ENCODE peak calls at places on chromosomes 11 and 22, in five cellular contexts. R is GM23248, P is endodermal cell, Y is kidney, G is keratinocyte. U is an unnamed sample.

GRCh38 chr11:86517557-86517956 is 142.9 kb downstream of the CCDC81 start:
- DNase-seq in R (no peak), P (no peak), Y (no peak), G (no peak), U (no peak)

GRCh38 chr11:26987205-26987604 is 6.7 kb upstream of the FIBIN start:
- DNase-seq in R (no peak), P (no peak), Y (no peak), G (no peak), U (no peak)

GRCh38 chr11:76669901-76670474 is 559 bp downstream of the LRRC32 start:
- DNase-seq in R (peak), P (peak), Y (peak), G (no peak), U (peak)

GRCh38 chr22:45007946-45008852 is 1.6 kb downstream of the PHF21B start:
- DNase-seq in R (peak), P (peak), Y (peak), G (no peak), U (no peak)

GRCh38 chr22:26324150-26324549 is 104.9 kb upstream of the ASPHD2 start:
- DNase-seq in R (no peak), P (no peak), Y (no peak), G (no peak), U (no peak)

GRCh38 chr11:103499710-103500340 is 390.6 kb downstream of the DYNC2H1 start:
- DNase-seq in R (peak), P (no peak), Y (no peak), G (no peak), U (no peak)

GRCh38 chr11:20000393-20001134 is 159.7 kb downstream of the DBX1 start:
- DNase-seq in R (no peak), P (peak), Y (no peak), G (no peak), U (no peak)

GRCh38 chr11:47413351-47413750 is 5.0 kb downstream of the SLC39A13 start:
- DNase-seq in R (no peak), P (no peak), Y (peak), G (no peak), U (no peak)

GRCh38 chr11:6323291-6323905 is 3.1 kb upstream of the CAVIN3 start:
- DNase-seq in R (no peak), P (peak), Y (no peak), G (no peak), U (no peak)

GRCh38 chr11:75195164-75195962 is 44.5 kb downstream of the SLCO2B1 start:
- DNase-seq in R (no peak), P (peak), Y (no peak), G (no peak), U (peak)

GRCh38 chr11:17414317-17414737 is 25.9 kb upstream of the KCNJ11 start:
- DNase-seq in R (no peak), P (no peak), Y (no peak), G (no peak), U (peak)

GRCh38 chr11:114354076-114354475 is 46.2 kb downstream of the C11orf71 start:
- DNase-seq in R (peak), P (no peak), Y (no peak), G (peak), U (no peak)

GRCh38 chr11:111308140-111308539 is 9.8 kb downstream of the POU2AF3 start:
- DNase-seq in R (no peak), P (no peak), Y (no peak), G (no peak), U (peak)

GRCh38 chr11:128830836-128831780 is 36.0 kb downstream of the KCNJ1 start:
- DNase-seq in R (peak), P (peak), Y (peak), G (no peak), U (peak)

GRCh38 chr11:118574636-118575035 is 2.4 kb downstream of the ARCN1 start:
- DNase-seq in R (no peak), P (no peak), Y (no peak), G (no peak), U (no peak)
- H3K9ac ChIP-seq in R (peak), P (no peak), Y (no peak), G (no peak), U (no peak)

GRCh38 chr11:65183201-65183891 is 1.6 kb downstream of the CAPN1 start:
- DNase-seq in R (no peak), P (peak), Y (peak), G (peak), U (peak)
- H3K9ac ChIP-seq in R (peak), P (peak), Y (peak), G (peak), U (peak)

GRCh38 chr11:2885676-2886081 is at the start of gene CDKN1C:
- DNase-seq in R (peak), P (peak), Y (peak), G (no peak), U (peak)

GRCh38 chr11:2885017-2885675 is 429 bp downstream of the CDKN1C start:
- DNase-seq in R (peak), P (peak), Y (peak), G (no peak), U (peak)

GRCh38 chr11:2883717-2884423 is 1.7 kb downstream of the CDKN1C start:
- DNase-seq in R (peak), P (peak), Y (no peak), G (no peak), U (no peak)

GRCh38 chr11:2882681-2883110 is 2.9 kb downstream of the CDKN1C start:
- DNase-seq in R (no peak), P (no peak), Y (no peak), G (no peak), U (no peak)

DNA sequence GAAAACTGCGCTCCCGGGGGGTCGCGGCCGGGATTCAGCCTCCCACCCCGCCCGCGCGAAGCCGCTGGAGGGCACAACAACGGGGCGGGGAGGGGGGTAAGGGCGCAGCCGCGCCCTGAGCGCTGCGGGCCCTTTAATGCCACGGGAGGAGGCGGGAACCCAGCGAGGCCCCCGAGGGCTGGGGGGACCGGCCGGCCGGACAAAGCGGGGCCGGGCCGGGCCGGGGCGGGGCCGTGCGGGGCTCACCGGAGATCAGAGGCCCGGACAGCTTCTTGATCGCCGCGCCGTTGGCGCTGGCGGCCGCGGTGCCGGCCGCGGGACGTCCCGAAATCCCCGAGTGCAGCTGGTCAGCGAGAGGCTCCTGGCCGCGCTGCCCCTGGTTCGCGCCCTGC is 1.2 kb downstream of the CDKN1C start:
- DNase-seq in R (peak), P (peak), Y (peak), G (no peak), U (no peak)
- H3K9ac ChIP-seq in R (peak), P (peak), Y (no peak), G (no peak), U (peak)

GRCh38 chr11:63843042-63843441 is 4.1 kb downstream of the MARK2 start:
- DNase-seq in R (peak), P (no peak), Y (no peak), G (no peak), U (no peak)
- H3K9ac ChIP-seq in R (peak), P (no peak), Y (no peak), G (no peak), U (no peak)

DNA sequence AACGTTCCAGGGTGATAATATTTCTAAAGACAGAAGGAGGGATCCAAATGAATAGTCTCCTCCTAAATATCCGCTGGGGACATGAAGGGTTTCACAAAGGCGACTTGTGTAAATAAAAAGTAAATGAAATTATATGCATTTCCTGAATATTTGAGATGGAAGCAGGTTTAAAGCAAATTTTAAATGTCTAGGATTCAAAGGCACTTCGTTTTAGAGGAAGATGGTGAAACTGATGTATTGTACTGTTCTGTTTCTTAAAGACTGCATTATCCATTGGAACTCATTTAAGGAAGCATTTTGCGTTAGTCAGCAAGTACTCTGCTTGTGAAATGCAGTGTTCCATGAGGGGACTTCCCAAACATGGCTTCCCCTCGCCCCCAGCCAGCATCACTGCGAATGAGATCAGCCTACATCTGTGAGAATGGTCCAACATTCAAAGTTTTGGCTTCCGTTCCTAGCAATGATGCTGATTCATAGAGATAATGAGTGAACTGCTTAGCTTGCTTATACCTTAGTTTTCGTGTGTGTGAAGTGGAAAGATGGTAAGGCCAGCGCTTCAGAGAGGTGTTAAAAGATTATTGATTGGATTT is 1.5 kb downstream of the RAB39A start:
- DNase-seq in R (no peak), P (peak), Y (no peak), G (no peak), U (no peak)
- H3K9ac ChIP-seq in R (no peak), P (peak), Y (no peak), G (no peak), U (no peak)

GRCh38 chr11:64846998-64847666 is 2.7 kb upstream of the CDC42BPG start:
- DNase-seq in R (peak), P (peak), Y (peak), G (peak), U (peak)
- H3K9ac ChIP-seq in R (peak), P (no peak), Y (no peak), G (no peak), U (peak)

GRCh38 chr11:34340653-34341052 is 17.2 kb downstream of the ABTB2 start:
- DNase-seq in R (no peak), P (no peak), Y (no peak), G (no peak), U (no peak)
- H3K9ac ChIP-seq in R (no peak), P (no peak), Y (no peak), G (no peak), U (no peak)

GRCh38 chr22:23533328-23533762 is 46.7 kb downstream of the IGLL1 start:
- DNase-seq in R (peak), P (peak), Y (peak), G (no peak), U (no peak)

GRCh38 chr22:23534201-23534850 is 45.8 kb downstream of the IGLL1 start:
- DNase-seq in R (no peak), P (no peak), Y (peak), G (no peak), U (no peak)

GRCh38 chr22:23536821-23537345 is 43.2 kb downstream of the IGLL1 start:
- DNase-seq in R (no peak), P (peak), Y (no peak), G (no peak), U (no peak)

GRCh38 chr22:23533771-23534191 is 46.3 kb downstream of the IGLL1 start:
- DNase-seq in R (no peak), P (peak), Y (peak), G (no peak), U (peak)

GRCh38 chr22:23534851-23535717 is 45.0 kb downstream of the IGLL1 start:
- DNase-seq in R (no peak), P (peak), Y (peak), G (no peak), U (no peak)
- H3K9ac ChIP-seq in R (no peak), P (no peak), Y (no peak), G (no peak), U (peak)

GRCh38 chr11:125890447-125891100 is 3.1 kb downstream of the HYLS1 start:
- DNase-seq in R (peak), P (no peak), Y (no peak), G (no peak), U (no peak)

GRCh38 chr11:125886997-125887372 is 483 bp upstream of the HYLS1 start:
- DNase-seq in R (peak), P (peak), Y (peak), G (no peak), U (peak)

GRCh38 chr11:125883375-125883774 is 4.1 kb upstream of the HYLS1 start:
- DNase-seq in R (no peak), P (no peak), Y (no peak), G (no peak), U (no peak)

GRCh38 chr11:125892071-125892470 is 4.6 kb downstream of the HYLS1 start:
- DNase-seq in R (peak), P (no peak), Y (no peak), G (no peak), U (no peak)

DNA sequence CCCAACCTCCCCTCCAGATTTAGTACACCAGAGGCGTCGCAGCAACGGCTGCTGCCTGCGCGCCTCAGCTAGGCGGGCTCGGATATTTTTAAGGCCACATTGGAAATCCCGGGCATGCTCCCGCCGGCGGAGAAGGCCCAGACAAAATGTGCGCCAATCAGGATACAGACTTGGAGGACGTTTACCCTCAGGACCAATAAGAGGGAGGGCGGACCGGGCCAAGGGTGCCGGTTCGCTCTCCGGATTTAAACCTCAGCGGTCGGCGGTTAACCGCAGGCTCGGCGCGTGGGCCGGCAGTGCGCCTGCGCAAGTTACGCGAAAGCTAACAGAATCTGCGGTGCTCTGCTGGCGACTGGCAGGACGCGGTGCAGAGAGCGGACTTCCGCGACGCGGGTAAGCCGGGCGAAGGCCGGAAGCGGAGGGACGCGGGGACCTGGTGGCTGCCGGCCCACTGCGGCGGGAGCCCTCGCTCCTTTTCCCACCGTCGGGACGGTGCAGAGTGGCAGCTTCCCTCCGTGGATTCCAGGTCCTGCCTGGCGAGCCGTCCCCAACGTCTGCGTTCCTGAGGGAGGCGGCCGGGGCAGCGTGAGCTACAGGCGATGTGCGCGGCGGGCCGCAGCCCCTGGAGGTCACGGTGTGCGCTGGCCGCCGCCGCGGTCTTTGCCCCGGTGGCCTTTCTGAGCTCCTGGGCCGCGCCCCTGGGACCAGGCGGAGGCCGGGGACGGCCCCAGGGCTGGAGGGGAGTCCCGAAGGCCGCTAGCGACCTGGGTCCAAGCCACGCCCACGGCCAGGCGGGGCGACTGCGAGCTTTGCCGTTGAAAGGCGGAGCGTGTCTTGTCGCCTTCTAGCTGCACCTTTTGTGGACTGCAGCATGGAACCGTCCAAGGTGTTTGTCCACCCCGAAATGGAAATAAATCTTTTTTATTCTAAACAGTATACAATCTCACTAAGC is at the start of gene HYLS1:
- DNase-seq in R (peak), P (peak), Y (peak), G (peak), U (peak)
- H3K9ac ChIP-seq in R (peak), P (peak), Y (peak), G (peak), U (peak)

GRCh38 chr11:21137813-21138212 is 468.4 kb downstream of the NELL1 start:
- DNase-seq in R (no peak), P (no peak), Y (no peak), G (no peak), U (no peak)

GRCh38 chr11:21144556-21144955 is 475.2 kb downstream of the NELL1 start:
- DNase-seq in R (no peak), P (no peak), Y (no peak), G (no peak), U (no peak)

GRCh38 chr11:21142007-21142406 is 472.6 kb downstream of the NELL1 start:
- DNase-seq in R (no peak), P (peak), Y (no peak), G (no peak), U (no peak)
- H3K9ac ChIP-seq in R (no peak), P (no peak), Y (no peak), G (no peak), U (no peak)